ENCODE peak calls at places on chromosomes 11 and 22, in five cellular contexts. E, N, Y, X and P are unnamed samples.

GRCh38 chr11:20353829-20354434 is 9.6 kb upstream of the HTATIP2 start:
- DNase-seq in E (no peak), N (no peak), Y (peak), X (no peak), P (peak)

GRCh38 chr11:45852712-45853101 is 5.4 kb downstream of the CRY2 start:
- DNase-seq in E (no peak), N (no peak), Y (no peak), X (no peak), P (no peak)

GRCh38 chr11:31782243-31782642 is 28.9 kb downstream of the PAX6 start:
- DNase-seq in E (no peak), N (no peak), Y (no peak), X (no peak), P (no peak)

GRCh38 chr11:46529086-46529905 is 64.5 kb downstream of the AMBRA1 start:
- DNase-seq in E (no peak), N (peak), Y (peak), X (peak), P (peak)

GRCh38 chr11:72548481-72548880 is 114.2 kb upstream of the CLPB start:
- DNase-seq in E (no peak), N (no peak), Y (no peak), X (no peak), P (no peak)

GRCh38 chr11:15327786-15328231 is 213.1 kb downstream of the INSC start:
- DNase-seq in E (peak), N (peak), Y (peak), X (peak), P (peak)

GRCh38 chr11:8545698-8546366 is 48.2 kb downstream of the STK33 start:
- DNase-seq in E (no peak), N (no peak), Y (no peak), X (no peak), P (no peak)

GRCh38 chr11:121800704-121801516 is 315.1 kb downstream of the BLID start:
- DNase-seq in E (no peak), N (peak), Y (peak), X (no peak), P (peak)

GRCh38 chr22:49538006-49538405 is 289.7 kb downstream of the BRD1 start:
- DNase-seq in E (no peak), N (no peak), Y (no peak), X (no peak), P (no peak)

GRCh38 chr22:36325163-36326031 is 62.4 kb downstream of the MYH9 start:
- DNase-seq in E (peak), N (no peak), Y (no peak), X (no peak), P (peak)

GRCh38 chr11:66313321-66314185 is 3.3 kb downstream of the CD248 start:
- DNase-seq in E (peak), N (peak), Y (no peak), X (no peak), P (peak)

GRCh38 chr11:8959546-8960166 is 4.6 kb downstream of the TMEM9B start:
- DNase-seq in E (no peak), N (no peak), Y (peak), X (no peak), P (peak)

GRCh38 chr11:88335284-88335683 is 2.3 kb downstream of the CTSC start:
- DNase-seq in E (no peak), N (no peak), Y (no peak), X (no peak), P (peak)

GRCh38 chr11:78470861-78471442 is 53.3 kb upstream of the GAB2 start:
- DNase-seq in E (no peak), N (no peak), Y (no peak), X (no peak), P (no peak)

GRCh38 chr22:46156031-46156430 is 5.7 kb downstream of the PPARA start:
- DNase-seq in E (no peak), N (no peak), Y (peak), X (no peak), P (no peak)

GRCh38 chr11:57279131-57279530 is 42.1 kb upstream of the APLNR start:
- DNase-seq in E (no peak), N (no peak), Y (no peak), X (no peak), P (peak)

GRCh38 chr11:9090488-9091043 is 833 bp downstream of the SCUBE2 start:
- DNase-seq in E (no peak), N (no peak), Y (no peak), X (peak), P (peak)

GRCh38 chr11:2097356-2097997 is 41.7 kb downstream of the IGF2 start:
- DNase-seq in E (peak), N (no peak), Y (peak), X (no peak), P (peak)

GRCh38 chr11:117861151-117862018 is 15.1 kb downstream of the FXYD6 start:
- DNase-seq in E (no peak), N (no peak), Y (no peak), X (no peak), P (no peak)

GRCh38 chr11:85827768-85828639 is 17.1 kb upstream of the SYTL2 start:
- DNase-seq in E (no peak), N (no peak), Y (no peak), X (no peak), P (peak)

GRCh38 chr11:66408488-66409214 is 12.2 kb upstream of the NPAS4 start:
- DNase-seq in E (peak), N (peak), Y (peak), X (peak), P (peak)

DNA sequence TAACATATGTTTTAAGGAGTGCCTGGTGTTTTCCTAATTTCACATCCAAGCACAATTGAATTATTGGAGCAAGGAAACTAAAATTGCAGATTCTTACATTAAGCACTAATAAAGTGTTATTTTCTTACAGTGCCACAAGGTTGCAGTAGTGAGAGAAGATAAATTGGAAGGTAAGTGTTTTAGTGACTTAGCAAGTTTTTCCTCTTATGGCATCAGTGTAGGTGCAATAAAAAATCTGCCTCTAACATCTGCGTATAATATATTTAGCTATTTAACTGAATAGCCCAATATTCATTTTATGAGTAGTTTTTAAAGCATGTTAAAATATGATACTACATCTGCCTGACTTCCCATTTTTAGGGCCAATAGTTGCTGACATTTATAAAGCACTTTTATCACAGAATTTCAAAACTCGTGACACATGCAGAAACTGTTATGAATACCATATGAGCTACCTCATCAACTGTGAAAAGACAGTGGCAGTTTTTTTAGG is 19.0 kb downstream of the POLD3 start:
- DNase-seq in E (no peak), N (no peak), Y (no peak), X (no peak), P (peak)
- TF ChIP-seq CTCF in E (peak), N (peak), Y (peak), X (peak), P (peak)

GRCh38 chr22:19132153-19132552 is 1.0 kb downstream of the TSSK2 start:
- DNase-seq in E (no peak), N (no peak), Y (no peak), X (no peak), P (no peak)
- TF ChIP-seq CTCF in E (no peak), N (no peak), Y (no peak), X (no peak), P (no peak)

GRCh38 chr11:766106-766940 is 11.0 kb downstream of the GATD1 start:
- DNase-seq in E (no peak), N (no peak), Y (no peak), X (no peak), P (no peak)

GRCh38 chr11:765802-766091 is 11.5 kb downstream of the GATD1 start:
- DNase-seq in E (no peak), N (no peak), Y (no peak), X (no peak), P (no peak)

GRCh38 chr11:763549-764321 is 13.6 kb downstream of the GATD1 start:
- DNase-seq in E (peak), N (no peak), Y (no peak), X (no peak), P (no peak)

GRCh38 chr11:764322-765024 is 12.8 kb downstream of the GATD1 start:
- DNase-seq in E (peak), N (no peak), Y (no peak), X (no peak), P (no peak)

GRCh38 chr11:765025-765801 is 12.1 kb downstream of the GATD1 start:
- DNase-seq in E (peak), N (no peak), Y (peak), X (no peak), P (peak)
- TF ChIP-seq CTCF in E (peak), N (peak), Y (peak), X (peak), P (peak)

DNA sequence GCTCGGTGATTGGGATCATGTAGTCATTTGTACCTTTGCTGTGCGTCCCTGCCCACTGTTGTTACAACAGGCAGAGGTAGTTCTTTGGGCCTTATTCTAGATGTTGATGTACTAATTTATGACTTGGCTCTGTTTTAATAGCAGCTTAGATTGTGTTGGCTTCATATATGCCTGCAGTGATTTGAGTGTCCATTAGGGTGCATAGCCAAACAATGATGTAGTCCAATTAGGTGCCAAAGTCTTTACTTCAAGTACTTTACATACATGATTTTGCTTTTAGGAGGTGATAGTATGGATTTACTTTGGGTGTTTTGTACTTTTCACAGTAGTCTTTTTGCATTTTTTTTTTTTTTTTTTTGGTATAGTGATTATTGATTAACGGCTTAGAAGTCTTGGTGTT is 46.4 kb downstream of the PPP6R3 start:
- DNase-seq in E (no peak), N (no peak), Y (no peak), X (no peak), P (no peak)
- TF ChIP-seq CTCF in E (no peak), N (no peak), Y (no peak), X (peak), P (peak)

GRCh38 chr11:133955091-133955846 is 1.5 kb downstream of the IGSF9B start:
- DNase-seq in E (no peak), N (no peak), Y (peak), X (no peak), P (no peak)
- TF ChIP-seq CTCF in E (no peak), N (no peak), Y (no peak), X (peak), P (no peak)